ENCODE peak calls at places on chromosomes 6 and 20, in ten cellular contexts. A is endothelial cell, S is lower lobe of right lung, V is OCI-LY7, X is cardiac muscle cell, G is choroid plexus epithelial cell, F is foreskin fibroblast, I is GM20000, O is AG04449, B is spleen. R is an unnamed sample.

GRCh38 chr20:19288636-19289035 is 76.2 kb downstream of the SLC24A3 start:
- DNase-seq in O (no peak), B (no peak), V (no peak), G (peak), S (no peak), I (no peak), F (no peak), X (no peak), A (no peak), R (no peak)

GRCh38 chr20:24303393-24303792 is 166.0 kb upstream of the SYNDIG1 start:
- DNase-seq in G (peak), V (no peak), I (no peak), S (no peak), A (no peak), X (no peak), B (no peak), O (no peak), F (peak), R (no peak)

GRCh38 chr20:2986466-2986865 is 57.0 kb upstream of the GNRH2 start:
- DNase-seq in I (no peak), F (peak), X (no peak), G (peak), V (no peak), O (no peak), B (no peak), S (no peak), A (no peak), R (no peak)

GRCh38 chr6:135385299-135385698 is 112.2 kb downstream of the AHI1 start:
- DNase-seq in F (no peak), A (no peak), V (no peak), O (no peak), I (no peak), B (no peak), X (no peak), S (no peak), G (no peak), R (no peak)

GRCh38 chr20:1326031-1326930 is 2.7 kb downstream of the SDCBP2 start:
- DNase-seq in X (no peak), O (no peak), I (no peak), G (peak), F (no peak), V (no peak), A (no peak), S (no peak), B (peak), R (no peak)

GRCh38 chr6:55040102-55040848 is 134.0 kb upstream of the HCRTR2 start:
- DNase-seq in A (no peak), S (no peak), I (no peak), X (no peak), G (peak), B (no peak), F (peak), V (no peak), O (peak), R (no peak)

GRCh38 chr20:20711413-20711812 is 1.0 kb downstream of the RALGAPA2 start:
- DNase-seq in I (no peak), G (no peak), B (peak), X (no peak), A (no peak), V (peak), S (no peak), F (no peak), O (no peak), R (no peak)

GRCh38 chr20:7741866-7742265 is 198.4 kb downstream of the HAO1 start:
- DNase-seq in X (no peak), F (no peak), B (no peak), G (no peak), S (no peak), A (no peak), O (no peak), I (no peak), V (no peak), R (no peak)

GRCh38 chr6:34059136-34059731 is 86.7 kb downstream of the GRM4 start:
- DNase-seq in G (no peak), A (no peak), O (no peak), V (no peak), F (no peak), B (no peak), X (no peak), S (no peak), I (no peak), R (no peak)

GRCh38 chr20:10629946-10630345 is 43.9 kb downstream of the JAG1 start:
- DNase-seq in V (no peak), I (no peak), B (no peak), X (no peak), S (no peak), F (no peak), G (peak), O (no peak), A (no peak), R (no peak)

GRCh38 chr6:151963001-151963400 is 155.5 kb downstream of the ESR1 start:
- DNase-seq in I (no peak), A (no peak), G (no peak), F (no peak), X (no peak), B (no peak), V (no peak), O (no peak), S (no peak), R (no peak)

GRCh38 chr20:38299963-38300362 is 4.0 kb upstream of the BPI start:
- DNase-seq in X (no peak), G (no peak), V (no peak), S (no peak), O (no peak), A (no peak), I (no peak), F (no peak), B (no peak), R (no peak)

GRCh38 chr20:47033665-47034064 is 139.0 kb downstream of the EYA2 start:
- DNase-seq in I (no peak), G (no peak), F (no peak), A (no peak), B (no peak), S (no peak), X (no peak), V (no peak), O (no peak), R (no peak)

GRCh38 chr20:63893999-63894357 is 948 bp upstream of the DNAJC5 start:
- DNase-seq in A (no peak), F (no peak), X (no peak), I (no peak), B (no peak), G (no peak), S (no peak), O (no peak), V (no peak), R (no peak)

GRCh38 chr6:14816106-14816864 is 429.6 kb upstream of the JARID2 start:
- DNase-seq in A (no peak), X (peak), V (no peak), O (no peak), B (no peak), F (no peak), G (no peak), I (no peak), S (no peak), R (peak)

GRCh38 chr6:54695815-54696214 is 150.8 kb upstream of the FAM83B start:
- DNase-seq in S (no peak), F (no peak), X (no peak), B (no peak), G (no peak), A (no peak), O (no peak), V (no peak), I (no peak), R (no peak)

GRCh38 chr6:42339991-42340401 is 111.7 kb downstream of the TRERF1 start:
- DNase-seq in A (no peak), V (no peak), I (peak), B (no peak), O (no peak), S (no peak), X (no peak), G (no peak), F (no peak), R (no peak)

GRCh38 chr6:48567016-48567415 is 456.0 kb upstream of the PTCHD4 start:
- DNase-seq in I (no peak), B (no peak), X (no peak), V (no peak), O (no peak), F (no peak), A (no peak), S (no peak), G (peak), R (peak)

GRCh38 chr20:62486431-62486954 is 10.7 kb upstream of the GATA5 start:
- DNase-seq in O (no peak), B (no peak), X (no peak), F (no peak), V (no peak), A (no peak), S (no peak), G (no peak), I (no peak), R (no peak)

GRCh38 chr6:100881707-100882040 is 545 bp upstream of the ASCC3 start:
- DNase-seq in X (peak), A (no peak), O (no peak), B (no peak), V (no peak), S (no peak), I (peak), F (no peak), G (peak), R (no peak)

GRCh38 chr6:33123732-33124524 is 48.1 kb downstream of the HLA-DPB1 start:
- DNase-seq in V (peak), O (no peak), G (peak), I (no peak), B (no peak), A (no peak), S (no peak), X (peak), F (peak), R (no peak)

GRCh38 chr6:144899161-144899560 is 614.0 kb downstream of the UTRN start:
- DNase-seq in F (peak), V (no peak), A (no peak), X (no peak), I (no peak), O (peak), B (no peak), S (no peak), G (peak), R (no peak)

GRCh38 chr20:45896641-45897161 is 5.6 kb downstream of the CTSA start:
- DNase-seq in F (no peak), S (no peak), I (no peak), X (no peak), O (no peak), B (no peak), G (no peak), A (no peak), V (no peak), R (no peak)

GRCh38 chr20:48819813-48820648 is 7.8 kb downstream of the PREX1 start:
- DNase-seq in O (no peak), I (no peak), S (no peak), G (peak), F (no peak), A (no peak), V (peak), B (peak), X (no peak), R (no peak)

GRCh38 chr6:134535831-134536230 is 217.9 kb upstream of the SGK1 start:
- DNase-seq in G (no peak), F (no peak), O (no peak), B (no peak), X (no peak), V (no peak), I (no peak), S (no peak), A (no peak), R (no peak)

GRCh38 chr20:50351541-50351940 is 158.6 kb upstream of the PTPN1 start:
- DNase-seq in B (no peak), O (no peak), F (no peak), A (no peak), I (no peak), X (no peak), S (no peak), G (no peak), V (no peak), R (no peak)

GRCh38 chr6:138038148-138038870 is 68.9 kb downstream of the PERP start:
- DNase-seq in G (no peak), X (no peak), F (no peak), O (no peak), S (no peak), B (no peak), I (peak), V (no peak), A (no peak), R (no peak)

GRCh38 chr20:56439784-56440291 is 27.8 kb downstream of the CASS4 start:
- DNase-seq in X (no peak), I (no peak), S (peak), V (no peak), B (no peak), O (peak), A (no peak), G (peak), F (peak), R (peak)

GRCh38 chr20:58745391-58745790 is 52.8 kb downstream of the NPEPL1 start:
- DNase-seq in F (no peak), V (no peak), O (no peak), A (no peak), I (no peak), G (no peak), S (no peak), X (no peak), B (peak), R (no peak)

GRCh38 chr6:125974214-125974866 is 12.0 kb upstream of the TRMT11 start:
- DNase-seq in V (peak), B (no peak), X (peak), O (no peak), G (peak), F (peak), A (no peak), I (peak), S (no peak), R (no peak)
- TF ChIP-seq CTCF in V (peak), B (peak), X (peak), O (no peak), G (peak), F (peak), A (peak), I (peak), S (peak), R (peak)

GRCh38 chr6:4017847-4018193 is 61.1 kb downstream of the FAM217A start:
- DNase-seq in O (no peak), I (peak), B (no peak), A (no peak), G (peak), F (no peak), X (peak), S (no peak), V (peak), R (peak)
- TF ChIP-seq CTCF in O (no peak), I (no peak), B (no peak), A (no peak), G (no peak), F (no peak), X (no peak), S (no peak), V (no peak), R (no peak)

GRCh38 chr6:108914235-108915022 is 66.2 kb downstream of the ARMC2 start:
- DNase-seq in X (no peak), V (peak), S (no peak), F (no peak), I (peak), O (no peak), G (peak), A (peak), B (no peak), R (no peak)
- TF ChIP-seq CTCF in X (peak), V (peak), S (peak), F (peak), I (peak), O (peak), G (peak), A (peak), B (no peak), R (peak)

DNA sequence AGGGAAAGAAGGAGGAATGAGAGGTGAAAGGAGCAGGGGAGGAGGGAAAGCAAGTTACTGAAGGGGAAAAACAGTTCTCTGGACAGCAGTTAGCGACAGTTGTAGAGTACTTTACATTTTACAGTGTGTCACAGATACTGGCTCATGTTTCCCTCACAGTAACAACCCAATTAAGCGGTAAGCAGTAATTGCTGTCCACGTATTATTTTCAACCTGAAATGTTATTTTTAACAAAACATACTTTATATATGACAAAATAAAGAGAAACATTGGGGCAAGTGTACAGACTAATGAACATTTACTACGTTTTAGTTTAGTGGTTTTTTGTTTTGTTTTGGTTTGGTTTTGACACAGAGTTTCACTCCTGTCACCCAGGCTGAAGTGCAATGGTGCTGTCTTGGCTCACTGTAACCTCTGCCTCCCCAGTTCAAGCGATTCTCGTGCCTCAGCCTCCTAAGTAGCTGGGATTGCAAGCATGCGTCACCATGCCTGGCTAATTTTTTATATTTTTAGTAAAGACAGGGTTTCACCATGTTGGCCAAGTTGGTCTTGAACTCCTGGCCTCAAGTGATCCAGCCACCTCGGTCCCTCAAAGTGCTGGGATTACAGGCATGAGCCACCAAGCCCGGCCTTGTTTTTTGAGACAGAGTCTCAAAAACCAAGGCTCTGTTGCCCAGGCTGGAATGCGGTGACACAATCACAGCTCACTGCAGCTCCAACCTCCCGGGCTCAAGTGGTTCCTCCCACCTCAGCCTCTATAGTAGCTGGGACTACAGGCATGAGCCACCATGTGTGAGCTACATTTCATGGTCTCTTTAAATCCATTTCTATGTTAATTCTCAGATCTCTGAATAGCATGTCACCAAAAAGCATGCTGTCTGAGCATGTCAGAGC is 22.6 kb upstream of the BTN3A2 start:
- DNase-seq in A (no peak), G (peak), F (peak), V (peak), S (no peak), B (no peak), X (no peak), I (peak), O (no peak), R (no peak)
- TF ChIP-seq CTCF in A (no peak), G (no peak), F (no peak), V (no peak), S (no peak), B (no peak), X (no peak), I (no peak), O (no peak), R (no peak)

GRCh38 chr6:43386492-43386891 is 17.0 kb upstream of the ZNF318 start:
- DNase-seq in A (no peak), G (no peak), S (no peak), F (no peak), B (no peak), V (no peak), X (no peak), O (no peak), I (no peak), R (no peak)
- TF ChIP-seq CTCF in A (no peak), G (no peak), S (peak), F (no peak), B (peak), V (peak), X (no peak), O (peak), I (no peak), R (peak)

DNA sequence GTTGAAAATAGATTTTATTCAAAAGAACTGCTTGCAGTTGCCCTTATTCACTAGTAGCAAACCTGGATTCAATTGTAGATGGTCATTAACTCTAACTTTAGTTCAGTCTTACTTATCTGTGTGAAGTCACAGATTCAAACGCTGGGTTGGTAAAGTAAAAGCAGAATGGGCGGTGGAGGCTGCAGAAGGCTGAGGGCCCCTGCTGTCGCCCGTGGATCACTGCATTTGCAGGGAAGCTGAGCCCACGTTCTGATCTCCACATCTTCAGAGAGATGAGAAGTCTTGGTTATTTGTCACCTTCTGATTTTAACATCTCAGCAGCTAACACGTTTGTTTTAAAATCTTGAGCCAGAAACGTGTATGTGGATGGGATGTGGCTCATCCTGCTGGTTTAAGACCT is 75.1 kb downstream of the SNX9 start:
- DNase-seq in A (no peak), B (no peak), S (no peak), V (peak), F (no peak), G (peak), O (no peak), X (no peak), I (no peak), R (no peak)
- TF ChIP-seq CTCF in A (no peak), B (no peak), S (no peak), V (peak), F (no peak), G (peak), O (peak), X (no peak), I (no peak), R (peak)